ENCODE peak calls at places on chromosomes 3 and 15, in eight cellular contexts. H, U, W, X, S, J, Z and Q are unnamed samples.

GRCh38 chr15:58269455-58270414 is 131.6 kb downstream of the AQP9 start:
- DNase-seq in J (no peak), S (peak), H (peak), W (peak), U (peak), X (peak), Z (peak), Q (peak)

GRCh38 chr3:195752066-195752465 is 31.3 kb downstream of the MUC20 start:
- DNase-seq in H (no peak), W (no peak), Z (no peak), J (no peak), X (no peak), S (no peak), U (no peak), Q (no peak)

GRCh38 chr3:32819581-32820348 is 2.0 kb downstream of the TRIM71 start:
- DNase-seq in H (no peak), U (no peak), J (no peak), S (no peak), X (no peak), Z (no peak), W (no peak), Q (no peak)

GRCh38 chr3:131285456-131285855 is 96.1 kb upstream of the NUDT16 start:
- DNase-seq in U (no peak), H (no peak), W (no peak), Z (no peak), J (no peak), X (no peak), S (no peak), Q (no peak)

GRCh38 chr3:63724987-63725386 is 72.5 kb downstream of the SNTN start:
- DNase-seq in W (no peak), S (no peak), H (no peak), J (no peak), X (no peak), U (peak), Z (no peak), Q (no peak)

GRCh38 chr3:48232734-48233133 is 8.2 kb upstream of the ZNF589 start:
- DNase-seq in X (peak), J (peak), S (peak), H (peak), Z (peak), U (peak), W (peak), Q (peak)

GRCh38 chr3:8984081-8984480 is 20.8 kb upstream of the RAD18 start:
- DNase-seq in S (no peak), U (no peak), J (no peak), X (no peak), W (no peak), H (no peak), Z (no peak), Q (no peak)

GRCh38 chr15:36978625-36979024 is 121.7 kb downstream of the MEIS2 start:
- DNase-seq in S (no peak), J (no peak), H (no peak), Z (no peak), W (no peak), X (no peak), U (no peak), Q (no peak)

GRCh38 chr3:48367201-48367600 is 4.8 kb upstream of the FBXW12 start:
- DNase-seq in X (no peak), H (no peak), Z (peak), W (no peak), S (no peak), U (no peak), J (no peak), Q (no peak)

GRCh38 chr3:86990171-86990733 is 697 bp downstream of the VGLL3 start:
- DNase-seq in U (peak), W (no peak), Z (peak), S (no peak), H (peak), X (no peak), J (no peak), Q (no peak)